ENCODE peak calls at places on chromosome 20, in four cellular contexts. One of them, this sample, is unnamed.

GRCh38 chr20:24891546-24892393 is 57.3 kb upstream of the CST7 start:
- DNase-seq in HL-60: no peak
- DNase-seq in OCI-LY7: no peak
- DNase-seq in transverse colon: no peak
- DNase-seq in this sample: no peak

GRCh38 chr20:12289476-12289875 is 371.8 kb downstream of the BTBD3 start:
- DNase-seq in HL-60: peak
- DNase-seq in OCI-LY7: no peak
- DNase-seq in transverse colon: no peak
- DNase-seq in this sample: no peak

GRCh38 chr20:36097331-36097730 is 57.2 kb upstream of the EPB41L1 start:
- DNase-seq in HL-60: no peak
- DNase-seq in transverse colon: peak
- DNase-seq in OCI-LY7: no peak
- DNase-seq in this sample: no peak

GRCh38 chr20:18793625-18794427 is 19.8 kb upstream of the SCP2D1 start:
- DNase-seq in HL-60: peak
- DNase-seq in transverse colon: peak
- DNase-seq in OCI-LY7: peak
- DNase-seq in this sample: peak

GRCh38 chr20:5608448-5609161 is 141.6 kb upstream of the SHLD1 start:
- DNase-seq in transverse colon: no peak
- DNase-seq in OCI-LY7: no peak
- DNase-seq in HL-60: no peak
- DNase-seq in this sample: peak

GRCh38 chr20:22805219-22805618 is 220.8 kb upstream of the FOXA2 start:
- DNase-seq in OCI-LY7: no peak
- DNase-seq in transverse colon: no peak
- DNase-seq in HL-60: no peak
- DNase-seq in this sample: no peak

GRCh38 chr20:36988494-36988966 is 37.0 kb upstream of the SAMHD1 start:
- DNase-seq in transverse colon: no peak
- DNase-seq in HL-60: peak
- DNase-seq in OCI-LY7: peak
- DNase-seq in this sample: no peak

GRCh38 chr20:1486566-1486965 is 4.7 kb downstream of the SIRPB2 start:
- DNase-seq in OCI-LY7: no peak
- DNase-seq in transverse colon: no peak
- DNase-seq in HL-60: no peak
- DNase-seq in this sample: no peak

GRCh38 chr20:60589624-60590023 is 631.4 kb downstream of the CDH26 start:
- DNase-seq in transverse colon: no peak
- DNase-seq in HL-60: no peak
- DNase-seq in OCI-LY7: peak
- DNase-seq in this sample: no peak

GRCh38 chr20:36927704-36928103 is 23.8 kb downstream of the SAMHD1 start:
- DNase-seq in transverse colon: no peak
- DNase-seq in OCI-LY7: no peak
- DNase-seq in HL-60: no peak
- DNase-seq in this sample: no peak

GRCh38 chr20:34549929-34550305 is 8.6 kb upstream of the MAP1LC3A start:
- DNase-seq in HL-60: no peak
- DNase-seq in transverse colon: no peak
- DNase-seq in OCI-LY7: no peak
- DNase-seq in this sample: no peak

GRCh38 chr20:14441201-14441600 is 103.8 kb upstream of the FLRT3 start:
- DNase-seq in transverse colon: no peak
- DNase-seq in HL-60: peak
- DNase-seq in OCI-LY7: no peak
- DNase-seq in this sample: peak

GRCh38 chr20:63750807-63751470 is 11.4 kb downstream of the SLC2A4RG start:
- DNase-seq in transverse colon: no peak
- DNase-seq in HL-60: no peak
- DNase-seq in OCI-LY7: no peak
- DNase-seq in this sample: no peak

GRCh38 chr20:20130399-20130798 is 78.1 kb downstream of the CFAP61 start:
- DNase-seq in transverse colon: no peak
- DNase-seq in OCI-LY7: peak
- DNase-seq in HL-60: no peak
- DNase-seq in this sample: peak

GRCh38 chr20:52975024-52975732 is 3.0 kb downstream of the TSHZ2 start:
- DNase-seq in transverse colon: no peak
- DNase-seq in HL-60: no peak
- DNase-seq in OCI-LY7: no peak
- DNase-seq in this sample: peak

GRCh38 chr20:63539092-63539430 is 1.9 kb upstream of the PTK6 start:
- DNase-seq in HL-60: no peak
- DNase-seq in OCI-LY7: no peak
- DNase-seq in transverse colon: no peak
- DNase-seq in this sample: no peak

GRCh38 chr20:41643504-41643938 is 25.3 kb upstream of the CHD6 start:
- DNase-seq in HL-60: no peak
- DNase-seq in OCI-LY7: no peak
- DNase-seq in transverse colon: peak
- DNase-seq in this sample: no peak

GRCh38 chr20:14055127-14055742 is 59.9 kb downstream of the MACROD2 start:
- DNase-seq in HL-60: peak
- DNase-seq in transverse colon: no peak
- DNase-seq in OCI-LY7: peak
- DNase-seq in this sample: peak

GRCh38 chr20:32685541-32686529 is 12.1 kb upstream of the C20orf203 start:
- DNase-seq in OCI-LY7: no peak
- DNase-seq in transverse colon: no peak
- DNase-seq in HL-60: no peak
- DNase-seq in this sample: no peak

GRCh38 chr20:25061103-25061799 is 3.3 kb upstream of the ACSS1 start:
- DNase-seq in OCI-LY7: no peak
- DNase-seq in transverse colon: peak
- DNase-seq in HL-60: no peak
- DNase-seq in this sample: no peak

GRCh38 chr20:35891375-35891774 is 62.9 kb downstream of the SCAND1 start:
- DNase-seq in HL-60: no peak
- DNase-seq in OCI-LY7: no peak
- DNase-seq in transverse colon: no peak
- DNase-seq in this sample: no peak

GRCh38 chr20:1418335-1418734 is 25.5 kb upstream of the FKBP1A start:
- DNase-seq in transverse colon: no peak
- DNase-seq in OCI-LY7: no peak
- DNase-seq in HL-60: no peak
- DNase-seq in this sample: no peak

GRCh38 chr20:2750343-2751251 is 49.8 kb downstream of the CPXM1 start:
- DNase-seq in OCI-LY7: no peak
- DNase-seq in transverse colon: peak
- DNase-seq in HL-60: peak
- DNase-seq in this sample: no peak

GRCh38 chr20:8215516-8215915 is 83.5 kb downstream of the PLCB1 start:
- DNase-seq in OCI-LY7: no peak
- DNase-seq in transverse colon: no peak
- DNase-seq in HL-60: no peak
- DNase-seq in this sample: no peak

GRCh38 chr20:8994045-8994444 is 74.8 kb upstream of the PLCB4 start:
- DNase-seq in OCI-LY7: no peak
- DNase-seq in transverse colon: no peak
- DNase-seq in HL-60: no peak
- DNase-seq in this sample: no peak

GRCh38 chr20:11387189-11387754 is 530.4 kb upstream of the BTBD3 start:
- DNase-seq in transverse colon: no peak
- DNase-seq in OCI-LY7: no peak
- DNase-seq in HL-60: no peak
- DNase-seq in this sample: no peak

GRCh38 chr20:25269833-25270170 is 21.9 kb downstream of the PYGB start:
- DNase-seq in OCI-LY7: no peak
- DNase-seq in HL-60: no peak
- DNase-seq in transverse colon: peak
- DNase-seq in this sample: no peak

GRCh38 chr20:1323830-1324597 is 4.9 kb downstream of the SDCBP2 start:
- DNase-seq in OCI-LY7: no peak
- DNase-seq in HL-60: no peak
- DNase-seq in transverse colon: no peak
- DNase-seq in this sample: no peak

GRCh38 chr20:63856111-63856511 is 5.2 kb upstream of the ABHD16B start:
- DNase-seq in transverse colon: no peak
- DNase-seq in OCI-LY7: no peak
- DNase-seq in HL-60: no peak
- DNase-seq in this sample: no peak

GRCh38 chr20:17611540-17612286 is 41.8 kb downstream of the DSTN start:
- DNase-seq in OCI-LY7: peak
- DNase-seq in transverse colon: peak
- DNase-seq in HL-60: no peak
- DNase-seq in this sample: no peak

GRCh38 chr20:51463998-51464397 is 78.5 kb downstream of the NFATC2 start:
- DNase-seq in HL-60: no peak
- DNase-seq in OCI-LY7: no peak
- DNase-seq in transverse colon: no peak
- DNase-seq in this sample: no peak

GRCh38 chr20:8790442-8791074 is 278.3 kb upstream of the PLCB4 start:
- DNase-seq in HL-60: no peak
- DNase-seq in transverse colon: peak
- DNase-seq in OCI-LY7: peak
- DNase-seq in this sample: peak

GRCh38 chr20:51712501-51713212 is 55.5 kb downstream of the ATP9A start:
- DNase-seq in transverse colon: no peak
- DNase-seq in OCI-LY7: no peak
- DNase-seq in HL-60: no peak
- DNase-seq in this sample: no peak

GRCh38 chr20:11041396-11041795 is 367.6 kb upstream of the JAG1 start:
- DNase-seq in OCI-LY7: no peak
- DNase-seq in transverse colon: no peak
- DNase-seq in HL-60: no peak
- DNase-seq in this sample: no peak

GRCh38 chr20:31476648-31477220 is 1.6 kb downstream of the REM1 start:
- DNase-seq in HL-60: no peak
- DNase-seq in OCI-LY7: no peak
- DNase-seq in transverse colon: no peak
- DNase-seq in this sample: no peak
- H3K4me3 ChIP-seq in HL-60: no peak
- H3K4me3 ChIP-seq in OCI-LY7: no peak
- H3K4me3 ChIP-seq in transverse colon: peak
- H3K4me3 ChIP-seq in this sample: no peak

GRCh38 chr20:38724603-38725457 is 544 bp downstream of the SLC32A1 start:
- DNase-seq in OCI-LY7: peak
- DNase-seq in HL-60: no peak
- DNase-seq in transverse colon: no peak
- DNase-seq in this sample: no peak
- TF ChIP-seq CTCF in OCI-LY7: peak
- TF ChIP-seq CTCF in HL-60: no peak
- TF ChIP-seq CTCF in transverse colon: no peak
- TF ChIP-seq CTCF in this sample: no peak

GRCh38 chr20:57484772-57485171 is 40.2 kb downstream of the CTCFL start:
- DNase-seq in transverse colon: no peak
- DNase-seq in HL-60: no peak
- DNase-seq in OCI-LY7: no peak
- DNase-seq in this sample: no peak
- H3K4me3 ChIP-seq in transverse colon: no peak
- H3K4me3 ChIP-seq in HL-60: no peak
- H3K4me3 ChIP-seq in OCI-LY7: peak
- H3K4me3 ChIP-seq in this sample: no peak

GRCh38 chr20:45821942-45822341 is 5.2 kb downstream of the TNNC2 start:
- DNase-seq in transverse colon: peak
- DNase-seq in HL-60: no peak
- DNase-seq in OCI-LY7: no peak
- DNase-seq in this sample: no peak

GRCh38 chr20:45826381-45827019 is 612 bp downstream of the TNNC2 start:
- DNase-seq in HL-60: no peak
- DNase-seq in transverse colon: no peak
- DNase-seq in OCI-LY7: no peak
- DNase-seq in this sample: no peak

GRCh38 chr20:45827030-45827652 is at the start of gene TNNC2:
- DNase-seq in transverse colon: no peak
- DNase-seq in HL-60: no peak
- DNase-seq in OCI-LY7: no peak
- DNase-seq in this sample: no peak

GRCh38 chr20:45822863-45823262 is 4.2 kb downstream of the TNNC2 start:
- DNase-seq in HL-60: no peak
- DNase-seq in transverse colon: peak
- DNase-seq in OCI-LY7: no peak
- DNase-seq in this sample: no peak

DNA sequence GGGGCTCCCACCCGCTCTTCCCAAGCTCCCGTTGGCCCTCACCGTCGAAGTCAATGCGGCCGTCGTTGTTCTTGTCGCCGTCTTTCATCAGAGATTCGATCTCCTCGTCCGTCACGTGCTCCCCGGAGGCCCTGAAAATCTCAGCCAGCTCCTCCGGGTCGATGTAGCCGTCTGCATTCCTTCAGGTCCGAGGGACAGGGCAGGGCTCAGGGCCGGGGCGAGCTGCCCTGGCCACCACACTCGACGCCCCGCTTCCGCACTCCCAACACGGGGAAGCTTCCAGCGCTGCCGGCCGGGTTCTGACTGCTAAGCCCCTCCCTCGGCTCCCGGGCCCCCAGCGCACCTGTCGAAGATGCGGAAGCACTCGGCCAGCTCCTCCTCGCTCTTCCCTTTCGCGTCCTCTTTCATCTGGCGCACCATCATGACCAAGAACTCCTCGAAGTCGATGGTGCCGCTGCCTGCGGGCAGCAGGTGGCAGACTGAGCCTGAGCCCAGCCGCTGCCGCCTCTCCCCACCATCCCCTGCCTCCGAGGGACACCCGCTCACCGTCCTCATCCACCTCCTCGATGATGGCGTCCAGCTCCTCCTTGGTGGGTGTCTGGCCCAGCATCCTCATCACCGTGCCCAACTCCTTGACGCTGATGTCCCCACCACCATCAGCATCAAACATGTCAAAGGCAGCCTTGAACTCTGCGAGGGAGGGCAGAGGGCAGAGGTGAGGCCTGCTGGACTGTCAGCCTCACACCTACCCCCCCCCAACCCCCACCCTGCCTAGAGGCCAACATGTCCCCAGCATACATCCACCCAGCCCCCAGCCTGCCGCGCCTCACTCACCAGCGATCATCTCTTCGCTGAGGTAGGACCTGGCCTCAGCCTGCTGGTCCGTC is 2.9 kb downstream of the TNNC2 start:
- DNase-seq in HL-60: peak
- DNase-seq in OCI-LY7: peak
- DNase-seq in transverse colon: peak
- DNase-seq in this sample: peak
- TF ChIP-seq CTCF in HL-60: peak
- TF ChIP-seq CTCF in OCI-LY7: peak
- TF ChIP-seq CTCF in transverse colon: peak
- TF ChIP-seq CTCF in this sample: peak